ENCODE peak calls at places on chromosomes 4 and X, in four cellular contexts. One of them, this sample, is unnamed.

GRCh38 chr4:54386270-54386669 is 157.2 kb downstream of the PDGFRA start:
- DNase-seq in HEK293T: no peak
- DNase-seq in choroid plexus epithelial cell: no peak
- DNase-seq in M059J: no peak
- DNase-seq in this sample: peak

GRCh38 chrX:22118161-22118830 is 86.2 kb downstream of the PHEX start:
- DNase-seq in choroid plexus epithelial cell: no peak
- DNase-seq in HEK293T: no peak
- DNase-seq in M059J: peak
- DNase-seq in this sample: no peak

GRCh38 chr4:38788327-38788726 is 5.5 kb upstream of the TLR10 start:
- DNase-seq in choroid plexus epithelial cell: peak
- DNase-seq in M059J: peak
- DNase-seq in HEK293T: no peak
- DNase-seq in this sample: no peak

GRCh38 chrX:23879380-23880090 is 28.2 kb downstream of the APOO start:
- DNase-seq in choroid plexus epithelial cell: no peak
- DNase-seq in HEK293T: no peak
- DNase-seq in M059J: no peak
- DNase-seq in this sample: no peak

GRCh38 chr4:68373513-68373912 is 23.6 kb upstream of the YTHDC1 start:
- DNase-seq in HEK293T: no peak
- DNase-seq in M059J: peak
- DNase-seq in choroid plexus epithelial cell: peak
- DNase-seq in this sample: peak

GRCh38 chr4:154732669-154733068 is 11.1 kb upstream of the LRAT start:
- DNase-seq in choroid plexus epithelial cell: no peak
- DNase-seq in M059J: no peak
- DNase-seq in HEK293T: no peak
- DNase-seq in this sample: no peak

GRCh38 chrX:111382277-111382676 is 29.7 kb downstream of the DCX start:
- DNase-seq in M059J: no peak
- DNase-seq in choroid plexus epithelial cell: no peak
- DNase-seq in HEK293T: no peak
- DNase-seq in this sample: no peak

GRCh38 chrX:70445876-70446275 is 1.2 kb downstream of the DLG3 start:
- DNase-seq in M059J: no peak
- DNase-seq in choroid plexus epithelial cell: no peak
- DNase-seq in HEK293T: no peak
- DNase-seq in this sample: no peak

GRCh38 chr4:183360161-183360919 is 38.1 kb upstream of the CLDN24 start:
- DNase-seq in HEK293T: no peak
- DNase-seq in choroid plexus epithelial cell: peak
- DNase-seq in M059J: peak
- DNase-seq in this sample: peak

GRCh38 chr4:15262396-15262795 is 165.4 kb upstream of the C1QTNF7 start:
- DNase-seq in M059J: peak
- DNase-seq in HEK293T: no peak
- DNase-seq in choroid plexus epithelial cell: peak
- DNase-seq in this sample: no peak

GRCh38 chr4:83408958-83409357 is 46.7 kb downstream of the HELQ start:
- DNase-seq in M059J: no peak
- DNase-seq in HEK293T: no peak
- DNase-seq in choroid plexus epithelial cell: no peak
- DNase-seq in this sample: no peak

GRCh38 chr4:22237155-22237751 is 278.6 kb downstream of the ADGRA3 start:
- DNase-seq in HEK293T: peak
- DNase-seq in M059J: peak
- DNase-seq in choroid plexus epithelial cell: no peak
- DNase-seq in this sample: peak

GRCh38 chr4:85486425-85487101 is 11.6 kb downstream of the ARHGAP24 start:
- DNase-seq in M059J: peak
- DNase-seq in HEK293T: no peak
- DNase-seq in choroid plexus epithelial cell: peak
- DNase-seq in this sample: peak

This sample was measured in OCI-M1.